ENCODE peak calls at places on chromosomes 6 and 20, in nine cellular contexts. A is suprapubic skin, I is lower lobe of right lung, M is fibroblast of mammary gland, E is HFF-Myc, Q is hepatocyte, U is upper lobe of left lung, W is astrocyte of the spinal cord, Y is HCT116. L is an unnamed sample.

GRCh38 chr6:133394630-133395029 is 153.5 kb downstream of the EYA4 start:
- DNase-seq in A (no peak), I (no peak), M (no peak), E (no peak), Q (no peak), U (no peak), W (no peak), Y (no peak), L (no peak)

GRCh38 chr20:36624068-36624813 is 18.7 kb downstream of the RAB5IF start:
- DNase-seq in A (no peak), I (no peak), M (no peak), E (no peak), Q (no peak), U (peak), W (no peak), Y (no peak), L (no peak)

GRCh38 chr6:68229566-68229965 is 405.5 kb upstream of the ADGRB3 start:
- DNase-seq in A (no peak), I (no peak), M (no peak), E (no peak), Q (no peak), U (no peak), W (peak), Y (no peak), L (no peak)

GRCh38 chr6:145276746-145277145 is 458.6 kb downstream of the EPM2A start:
- DNase-seq in A (no peak), I (no peak), M (peak), E (no peak), Q (no peak), U (no peak), W (no peak), Y (no peak), L (no peak)

GRCh38 chr6:41502607-41503434 is 43.4 kb upstream of the FOXP4 start:
- DNase-seq in A (no peak), I (peak), M (no peak), E (no peak), Q (peak), U (peak), W (no peak), Y (no peak), L (no peak)

GRCh38 chr20:6746901-6747609 is 20.4 kb upstream of the BMP2 start:
- DNase-seq in A (no peak), I (no peak), M (peak), E (no peak), Q (no peak), U (no peak), W (no peak), Y (no peak), L (no peak)

GRCh38 chr6:99151634-99152344 is 197.7 kb downstream of the FAXC start:
- DNase-seq in A (no peak), I (peak), M (peak), E (peak), Q (peak), U (peak), W (peak), Y (peak), L (no peak)

GRCh38 chr6:169940554-169941290 is 189.3 kb downstream of the ERMARD start:
- DNase-seq in A (no peak), I (no peak), M (no peak), E (no peak), Q (no peak), U (no peak), W (no peak), Y (no peak), L (no peak)

GRCh38 chr20:6976535-6976934 is 209.0 kb downstream of the BMP2 start:
- DNase-seq in A (no peak), I (no peak), M (peak), E (no peak), Q (no peak), U (no peak), W (no peak), Y (no peak), L (no peak)

GRCh38 chr6:156279306-156279969 is 497.7 kb upstream of the ARID1B start:
- DNase-seq in A (no peak), I (no peak), M (no peak), E (peak), Q (no peak), U (no peak), W (no peak), Y (no peak), L (peak)

GRCh38 chr6:141677598-141678211 is 455.0 kb upstream of the GJE1 start:
- DNase-seq in A (no peak), I (no peak), M (peak), E (no peak), Q (peak), U (no peak), W (peak), Y (peak), L (no peak)

GRCh38 chr6:141675957-141676356 is 456.8 kb upstream of the GJE1 start:
- DNase-seq in A (no peak), I (no peak), M (peak), E (no peak), Q (no peak), U (no peak), W (peak), Y (peak), L (no peak)
- TF ChIP-seq CTCF in A (no peak), I (no peak), M (peak), E (no peak), Q (peak), U (no peak), W (peak), Y (peak), L (no peak)

DNA sequence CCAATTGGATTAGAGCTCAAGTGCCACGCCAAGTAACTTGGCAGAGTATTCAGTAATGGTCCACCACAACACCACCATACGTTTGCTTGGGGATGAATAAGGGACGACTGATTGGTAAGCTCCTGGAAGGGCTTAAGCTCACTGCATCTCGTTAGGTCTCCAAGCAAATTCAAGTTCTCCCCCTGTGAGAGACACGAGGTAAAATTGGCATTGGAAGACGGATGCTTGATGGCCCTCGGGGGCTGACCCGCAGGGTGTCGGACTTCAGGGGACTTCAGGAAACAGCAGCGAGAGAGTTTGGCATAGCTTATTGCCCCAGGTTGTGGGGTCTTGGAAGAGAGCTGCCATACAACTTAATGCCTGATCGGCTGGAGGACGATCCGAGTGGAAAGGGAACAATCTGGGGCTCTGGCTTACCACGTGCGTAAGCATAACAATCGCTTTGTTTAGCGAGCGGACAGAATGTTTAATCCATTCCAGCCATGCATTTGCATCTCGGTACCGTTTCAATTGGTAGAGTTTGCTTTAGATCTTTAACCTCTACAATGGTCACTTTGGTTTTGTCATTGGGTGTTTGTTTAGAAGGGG is 4.8 kb upstream of the ZNFX1 start:
- DNase-seq in A (no peak), I (no peak), M (no peak), E (no peak), Q (no peak), U (no peak), W (no peak), Y (no peak), L (no peak)
- H3K4me3 ChIP-seq in A (no peak), I (no peak), M (peak), E (peak), Q (peak), U (no peak), W (peak), Y (no peak), L (peak)

GRCh38 chr20:15236812-15237211 is 899.4 kb upstream of the FLRT3 start:
- DNase-seq in A (no peak), I (no peak), M (peak), E (peak), Q (peak), U (peak), W (peak), Y (peak), L (peak)
- TF ChIP-seq CTCF in A (no peak), I (peak), M (peak), E (peak), Q (peak), U (no peak), W (peak), Y (peak), L (peak)

GRCh38 chr6:11042750-11043551 is 1.2 kb downstream of the ELOVL2 start:
- DNase-seq in A (no peak), I (no peak), M (no peak), E (no peak), Q (no peak), U (no peak), W (peak), Y (no peak), L (no peak)
- H3K4me3 ChIP-seq in A (peak), I (peak), M (peak), E (peak), Q (peak), U (peak), W (peak), Y (no peak), L (no peak)

DNA sequence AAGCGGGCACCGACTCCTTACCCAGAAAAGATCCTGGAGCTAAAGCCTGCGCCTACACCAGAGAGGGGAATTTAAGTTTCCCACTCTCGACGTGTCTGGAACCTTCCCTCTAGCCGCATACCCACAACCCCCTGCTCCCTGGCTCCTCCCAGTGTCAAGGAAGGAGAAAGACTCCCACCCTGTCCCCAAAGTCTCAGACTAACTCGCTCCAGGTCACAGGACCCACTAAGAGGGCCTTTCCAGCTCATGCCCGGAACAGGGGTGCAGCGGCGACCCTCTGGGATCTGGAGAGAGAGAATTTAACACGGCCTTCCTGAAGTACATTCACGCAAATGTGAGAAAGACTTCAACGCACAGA is 3.9 kb downstream of the LINC00237 start:
- DNase-seq in A (no peak), I (peak), M (no peak), E (no peak), Q (no peak), U (no peak), W (no peak), Y (no peak), L (no peak)
- TF ChIP-seq CTCF in A (no peak), I (no peak), M (no peak), E (no peak), Q (no peak), U (no peak), W (no peak), Y (no peak), L (no peak)

DNA sequence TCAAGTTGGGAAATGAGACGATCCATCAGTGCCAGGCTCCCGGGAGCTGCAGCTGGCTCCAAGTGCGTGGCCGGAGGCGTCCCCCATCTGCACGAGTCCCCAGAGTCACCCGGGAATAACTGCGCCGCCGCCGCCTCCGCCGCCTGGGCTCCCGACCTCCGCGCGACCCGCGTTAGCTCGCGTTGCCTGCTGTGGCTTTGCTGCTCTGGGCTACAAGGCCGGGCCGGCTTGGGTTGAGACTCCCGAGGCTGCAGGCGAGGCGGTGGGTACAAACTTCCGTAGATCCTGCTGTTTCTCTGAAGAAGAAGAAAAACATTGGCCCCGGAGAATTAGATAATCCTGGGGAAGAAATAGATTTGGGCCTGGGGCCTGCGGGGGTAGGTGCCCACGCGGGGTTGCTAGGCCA is 7.4 kb upstream of the LAMP5 start:
- DNase-seq in A (no peak), I (no peak), M (no peak), E (no peak), Q (no peak), U (no peak), W (no peak), Y (no peak), L (no peak)
- H3K4me3 ChIP-seq in A (peak), I (peak), M (no peak), E (no peak), Q (no peak), U (no peak), W (no peak), Y (no peak), L (no peak)

GRCh38 chr20:2387580-2387979 is 6.9 kb downstream of the TGM6 start:
- DNase-seq in A (no peak), I (no peak), M (no peak), E (no peak), Q (no peak), U (no peak), W (no peak), Y (no peak), L (no peak)
- TF ChIP-seq CTCF in A (no peak), I (no peak), M (no peak), E (no peak), Q (no peak), U (no peak), W (no peak), Y (peak), L (no peak)

GRCh38 chr6:45566882-45567281 is 189.1 kb upstream of the SUPT3H start:
- DNase-seq in A (no peak), I (no peak), M (no peak), E (no peak), Q (peak), U (no peak), W (peak), Y (peak), L (no peak)
- H3K4me3 ChIP-seq in A (no peak), I (no peak), M (no peak), E (no peak), Q (no peak), U (no peak), W (no peak), Y (no peak), L (no peak)

GRCh38 chr20:57061058-57061900 is 205.2 kb downstream of the BMP7 start:
- DNase-seq in A (no peak), I (no peak), M (no peak), E (no peak), Q (peak), U (peak), W (peak), Y (no peak), L (no peak)
- TF ChIP-seq CTCF in A (no peak), I (no peak), M (peak), E (peak), Q (peak), U (no peak), W (peak), Y (peak), L (peak)

L was measured in GM12864.